ENCODE peak calls at places on chromosomes 6 and 20, in five cellular contexts. I is HepG2, O is K562, S is SK-N-SH, A is GM12878. F is an unnamed sample.

GRCh38 chr6:24931296-24931695 is 4.5 kb downstream of the RIPOR2 start:
- DNase-seq in I (no peak), O (no peak), S (no peak), A (no peak), F (no peak)

GRCh38 chr6:81689580-81689979 is 62.9 kb downstream of the TENT5A start:
- DNase-seq in I (no peak), O (no peak), S (no peak), A (no peak), F (no peak)

GRCh38 chr20:10864076-10864672 is 190.4 kb upstream of the JAG1 start:
- DNase-seq in I (no peak), O (no peak), S (no peak), A (no peak), F (no peak)

GRCh38 chr6:56594699-56595098 is 48.0 kb downstream of the DST start:
- DNase-seq in I (no peak), O (no peak), S (no peak), A (peak), F (no peak)

GRCh38 chr6:170291271-170292110 is 613 bp upstream of the DLL1 start:
- DNase-seq in I (no peak), O (no peak), S (peak), A (no peak), F (no peak)

GRCh38 chr20:6908673-6909072 is 141.2 kb downstream of the BMP2 start:
- DNase-seq in I (no peak), O (no peak), S (no peak), A (no peak), F (no peak)

GRCh38 chr6:113122060-113122459 is 735.1 kb upstream of the MARCKS start:
- DNase-seq in I (peak), O (no peak), S (no peak), A (no peak), F (peak)

GRCh38 chr20:6164421-6165341 is 41.9 kb upstream of the FERMT1 start:
- DNase-seq in I (no peak), O (no peak), S (no peak), A (no peak), F (no peak)

GRCh38 chr20:45157977-45158376 is 16.7 kb upstream of the PI3 start:
- DNase-seq in I (no peak), O (no peak), S (no peak), A (no peak), F (no peak)

GRCh38 chr6:135722679-135723078 is 128.8 kb upstream of the PDE7B start:
- DNase-seq in I (peak), O (no peak), S (no peak), A (no peak), F (no peak)

DNA sequence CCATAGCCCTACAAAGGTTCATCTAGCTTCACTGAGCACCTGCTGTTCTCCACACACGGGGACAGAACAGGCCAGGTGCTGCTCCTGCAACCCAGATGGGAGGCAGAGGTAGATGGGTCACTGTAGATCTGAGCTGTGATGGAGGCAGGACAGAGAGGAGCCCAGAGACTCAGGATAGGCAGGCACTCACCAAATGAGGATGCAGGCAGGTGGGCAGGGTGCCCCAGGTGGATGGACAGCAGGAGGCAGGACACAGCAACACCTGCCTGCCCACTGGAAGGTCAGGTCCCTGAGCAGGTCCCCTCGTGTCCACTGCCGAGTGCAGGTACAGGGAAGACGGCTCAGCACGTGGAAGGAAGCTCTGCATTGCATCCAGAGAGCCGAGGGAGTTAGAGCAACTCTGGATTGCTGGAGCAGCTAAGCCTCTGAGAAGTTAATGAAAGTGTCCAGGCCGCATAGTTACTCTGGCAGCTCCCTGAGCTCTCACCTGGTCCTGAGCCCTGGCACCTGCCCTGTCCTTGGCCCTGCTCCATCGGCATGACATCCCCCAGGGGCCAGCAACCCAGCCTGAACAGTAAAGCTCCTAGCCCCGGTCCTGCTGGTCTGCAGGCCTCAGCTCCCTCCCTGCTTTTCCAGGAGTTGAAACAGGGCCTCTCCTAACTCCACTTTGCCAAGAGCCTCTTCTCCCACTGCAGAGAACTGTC is 4.9 kb upstream of the YTHDF1 start:
- DNase-seq in I (no peak), O (no peak), S (no peak), A (no peak), F (no peak)
- TF ChIP-seq FOXM1 in I (no peak), O (no peak), S (no peak), A (no peak), F (no peak)

GRCh38 chr6:53857318-53858094 is 62.7 kb downstream of the LRRC1 start:
- DNase-seq in I (no peak), O (no peak), S (no peak), A (no peak), F (no peak)

GRCh38 chr6:53858196-53858595 is 63.4 kb downstream of the LRRC1 start:
- DNase-seq in I (no peak), O (no peak), S (no peak), A (no peak), F (no peak)

GRCh38 chr6:53861543-53861942 is 66.7 kb downstream of the LRRC1 start:
- DNase-seq in I (no peak), O (no peak), S (no peak), A (no peak), F (no peak)

GRCh38 chr6:53860511-53860910 is 65.7 kb downstream of the LRRC1 start:
- DNase-seq in I (no peak), O (no peak), S (no peak), A (no peak), F (no peak)

DNA sequence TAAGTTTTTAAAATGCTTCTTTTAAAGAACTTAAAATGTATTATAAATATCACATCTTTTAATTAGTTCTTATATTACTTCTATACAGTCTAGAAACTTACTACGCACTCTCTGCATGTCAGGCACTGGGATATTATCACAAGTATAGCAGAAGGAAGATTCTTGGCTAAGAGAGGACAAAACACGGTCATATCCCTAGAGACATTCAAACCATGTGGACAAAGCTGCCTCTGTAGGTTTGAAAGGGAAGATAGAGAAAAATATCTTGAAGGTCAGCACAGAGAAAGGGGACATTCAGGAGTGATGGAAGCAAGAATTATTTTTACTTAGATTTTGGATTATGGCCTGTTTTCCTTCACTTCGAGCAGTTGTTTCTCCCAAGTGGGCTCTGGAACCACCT is 64.1 kb downstream of the LRRC1 start:
- DNase-seq in I (no peak), O (no peak), S (no peak), A (no peak), F (no peak)
- TF ChIP-seq FOXM1 in I (no peak), O (no peak), S (no peak), A (no peak), F (no peak)

GRCh38 chr20:14434379-14435136 is 97.1 kb upstream of the FLRT3 start:
- DNase-seq in I (no peak), O (no peak), S (no peak), A (no peak), F (no peak)

GRCh38 chr20:14432597-14432996 is 95.2 kb upstream of the FLRT3 start:
- DNase-seq in I (no peak), O (no peak), S (no peak), A (no peak), F (no peak)

DNA sequence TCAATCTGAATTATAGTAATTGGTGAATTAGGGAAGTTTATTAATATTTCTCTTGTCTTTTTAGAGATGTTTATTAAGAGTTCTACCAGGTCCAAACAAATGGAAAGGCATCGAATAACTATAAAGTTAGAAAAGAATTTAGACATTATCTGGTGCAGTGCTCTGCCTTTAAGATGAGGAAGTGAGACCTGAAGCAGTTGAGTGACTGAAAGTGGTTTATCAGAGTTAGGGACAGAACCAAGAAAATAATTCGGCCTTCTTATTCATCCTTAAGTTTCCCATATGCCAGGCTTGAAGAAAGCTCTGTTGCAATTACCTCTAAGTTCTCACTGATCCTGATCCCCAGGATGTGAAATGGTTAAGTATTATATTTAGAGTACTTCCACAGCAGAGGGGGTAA is 94.2 kb upstream of the FLRT3 start:
- DNase-seq in I (no peak), O (no peak), S (no peak), A (no peak), F (no peak)
- TF ChIP-seq FOXM1 in I (no peak), O (no peak), S (no peak), A (no peak), F (no peak)

DNA sequence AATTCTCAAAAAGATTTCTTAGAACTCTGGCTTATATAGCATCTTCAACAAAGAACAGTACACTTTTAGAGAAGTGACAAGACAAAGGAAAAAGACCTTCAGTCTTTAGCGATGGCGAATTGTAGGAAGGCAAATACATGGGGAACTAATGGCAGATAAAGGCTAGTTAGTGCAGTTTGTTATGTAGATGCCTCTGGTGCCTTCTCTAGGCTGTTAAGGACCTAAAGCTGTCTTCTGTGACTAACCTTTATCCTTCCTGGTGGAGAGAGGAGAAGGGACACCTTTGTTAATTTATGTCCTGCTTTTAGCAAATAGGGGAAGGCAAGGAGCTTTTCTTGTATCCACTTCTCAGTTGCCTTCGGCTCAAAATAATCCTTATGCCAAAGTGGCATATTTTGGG is 7.2 kb downstream of the ANKRD6 start:
- DNase-seq in I (no peak), O (no peak), S (no peak), A (no peak), F (no peak)
- TF ChIP-seq FOXM1 in I (no peak), O (no peak), S (no peak), A (no peak), F (no peak)